ENCODE peak calls at places on chromosomes 4 and X, in seven cellular contexts. A is HCT116, W is K562, K is SK-N-SH, V is HepG2, R is H1, D is GM12878. B is an unnamed sample.

GRCh38 chrX:120087289-120088017 is 10.0 kb upstream of the RHOXF2B start:
- DNase-seq in D (no peak), W (no peak), A (no peak), K (no peak), V (no peak), R (no peak), B (no peak)

GRCh38 chr4:60617731-60618130 is 582.4 kb upstream of the ADGRL3 start:
- DNase-seq in V (no peak), A (no peak), D (no peak), R (no peak), W (no peak), K (no peak), B (no peak)

GRCh38 chr4:170990989-170991589 is 822.1 kb upstream of the GALNTL6 start:
- DNase-seq in V (peak), W (no peak), K (peak), R (peak), A (peak), D (no peak), B (peak)

GRCh38 chr4:84691170-84691691 is 108.3 kb downstream of the CDS1 start:
- DNase-seq in R (no peak), D (no peak), K (no peak), A (peak), W (no peak), V (no peak), B (no peak)

GRCh38 chr4:14787221-14787620 is 215.1 kb upstream of the CPEB2 start:
- DNase-seq in D (no peak), W (no peak), R (no peak), A (no peak), K (no peak), V (no peak), B (no peak)

GRCh38 chr4:104490096-104490769 is 4.5 kb downstream of the CXXC4 start:
- DNase-seq in W (no peak), V (no peak), R (no peak), A (no peak), D (peak), K (peak), B (no peak)

GRCh38 chr4:177161781-177162180 is 147.9 kb upstream of the NEIL3 start:
- DNase-seq in V (no peak), A (no peak), R (no peak), W (no peak), K (no peak), D (no peak), B (no peak)

GRCh38 chr4:117678861-117679260 is 355.4 kb upstream of the NDST3 start:
- DNase-seq in D (no peak), V (no peak), W (no peak), A (no peak), K (no peak), R (no peak), B (peak)

GRCh38 chr4:148961526-148961925 is 519.3 kb upstream of the NR3C2 start:
- DNase-seq in W (no peak), V (no peak), K (no peak), A (no peak), D (no peak), R (no peak), B (no peak)

GRCh38 chrX:31572396-31572795 is 500.6 kb upstream of the FTHL17 start:
- DNase-seq in A (no peak), R (no peak), V (no peak), D (no peak), K (no peak), W (no peak), B (no peak)

GRCh38 chrX:68708503-68709290 is 61.2 kb downstream of the STARD8 start:
- DNase-seq in V (no peak), W (no peak), R (no peak), A (no peak), K (no peak), D (no peak), B (peak)

GRCh38 chrX:12013220-12013619 is 125.1 kb upstream of the FRMPD4 start:
- DNase-seq in K (no peak), V (no peak), D (no peak), R (no peak), W (no peak), A (no peak), B (no peak)

GRCh38 chr4:112213091-112213490 is 18.5 kb upstream of the AP1AR start:
- DNase-seq in A (no peak), D (no peak), W (no peak), R (no peak), V (peak), K (no peak), B (no peak)

GRCh38 chr4:27081675-27082579 is 221.3 kb downstream of the STIM2 start:
- DNase-seq in K (no peak), W (no peak), R (no peak), A (no peak), V (no peak), D (peak), B (no peak)

GRCh38 chr4:113256946-113257345 is 207.5 kb downstream of the ANK2 start:
- DNase-seq in D (no peak), W (no peak), V (no peak), K (no peak), A (no peak), R (no peak), B (no peak)

GRCh38 chr4:110287130-110287529 is 88.7 kb upstream of the ELOVL6 start:
- DNase-seq in V (no peak), D (peak), A (peak), R (no peak), W (no peak), K (no peak), B (no peak)

GRCh38 chr4:149735796-149736195 is 79.8 kb downstream of the IQCM start:
- DNase-seq in K (no peak), V (no peak), A (no peak), R (no peak), D (no peak), W (no peak), B (no peak)

GRCh38 chr4:123564758-123565346 is 168.3 kb downstream of the SPRY1 start:
- DNase-seq in D (peak), W (peak), V (peak), R (peak), K (peak), A (peak), B (peak)

GRCh38 chrX:148282504-148282903 is 217.9 kb upstream of the AFF2 start:
- DNase-seq in V (no peak), K (no peak), R (no peak), W (no peak), D (no peak), A (no peak), B (no peak)

GRCh38 chr4:130359537-130359936 is 1263.6 kb downstream of the C4orf33 start:
- DNase-seq in K (peak), V (peak), D (no peak), R (no peak), W (no peak), A (peak), B (peak)

GRCh38 chr4:128660361-128660964 is 149.0 kb upstream of the JADE1 start:
- DNase-seq in D (no peak), W (no peak), R (no peak), V (no peak), A (no peak), K (no peak), B (no peak)

GRCh38 chr4:52966781-52967180 is 104.7 kb downstream of the RASL11B start:
- DNase-seq in D (no peak), V (no peak), W (no peak), A (no peak), R (no peak), K (no peak), B (no peak)

GRCh38 chr4:17788956-17789355 is 7.5 kb upstream of the FAM184B start:
- DNase-seq in K (no peak), W (no peak), V (no peak), A (no peak), R (no peak), D (no peak), B (no peak)

GRCh38 chr4:24226018-24226417 is 336.2 kb upstream of the PPARGC1A start:
- DNase-seq in W (no peak), D (no peak), A (no peak), K (no peak), R (no peak), V (no peak), B (no peak)

GRCh38 chr4:10056334-10057022 is 35.2 kb upstream of the SLC2A9 start:
- DNase-seq in K (no peak), A (no peak), R (no peak), V (peak), W (no peak), D (no peak), B (no peak)

GRCh38 chr4:67770422-67770821 is 16.2 kb upstream of the GNRHR start:
- DNase-seq in A (no peak), D (no peak), W (no peak), R (no peak), K (no peak), V (no peak), B (no peak)

GRCh38 chr4:9859774-9860173 is 78.3 kb downstream of the DRD5 start:
- DNase-seq in R (no peak), D (no peak), A (no peak), W (no peak), K (no peak), V (no peak), B (no peak)

GRCh38 chr4:121308828-121309227 is 72.0 kb downstream of the QRFPR start:
- DNase-seq in W (no peak), R (no peak), A (no peak), K (no peak), D (no peak), V (no peak), B (no peak)

GRCh38 chrX:41723821-41724220 is at the start of gene GPR82:
- DNase-seq in D (no peak), W (no peak), R (no peak), K (no peak), A (no peak), V (no peak), B (no peak)

GRCh38 chr4:54215379-54216072 is 13.6 kb upstream of the PDGFRA start:
- DNase-seq in K (peak), W (no peak), V (no peak), R (no peak), A (no peak), D (no peak), B (no peak)
- TF ChIP-seq YY1 in K (no peak), W (no peak), V (no peak), R (no peak), A (no peak), D (no peak), B (no peak)

GRCh38 chr4:100147684-100148083 is 42.6 kb downstream of the DDIT4L start:
- DNase-seq in W (no peak), R (no peak), V (no peak), K (no peak), D (no peak), A (no peak), B (no peak)
- H3K9ac ChIP-seq in W (no peak), R (no peak), V (no peak), K (no peak), D (no peak), A (no peak), B (no peak)

GRCh38 chrX:39519566-39520301 is 578.0 kb downstream of the BCOR start:
- DNase-seq in V (no peak), D (no peak), K (no peak), A (no peak), R (no peak), W (peak), B (no peak)

GRCh38 chrX:39518451-39519212 is 579.1 kb downstream of the BCOR start:
- DNase-seq in D (no peak), A (no peak), W (no peak), K (peak), V (no peak), R (no peak), B (no peak)

GRCh38 chrX:39513836-39514235 is 583.9 kb downstream of the BCOR start:
- DNase-seq in W (no peak), V (no peak), R (no peak), A (no peak), D (no peak), K (no peak), B (no peak)

GRCh38 chrX:39516399-39516798 is 581.4 kb downstream of the BCOR start:
- DNase-seq in R (no peak), K (peak), A (no peak), W (no peak), D (no peak), V (no peak), B (no peak)

GRCh38 chrX:39519213-39519544 is 578.6 kb downstream of the BCOR start:
- DNase-seq in K (peak), V (no peak), W (no peak), D (no peak), R (no peak), A (no peak), B (no peak)
- TF ChIP-seq YY1 in K (no peak), V (no peak), W (no peak), D (no peak), R (no peak), A (no peak), B (no peak)

DNA sequence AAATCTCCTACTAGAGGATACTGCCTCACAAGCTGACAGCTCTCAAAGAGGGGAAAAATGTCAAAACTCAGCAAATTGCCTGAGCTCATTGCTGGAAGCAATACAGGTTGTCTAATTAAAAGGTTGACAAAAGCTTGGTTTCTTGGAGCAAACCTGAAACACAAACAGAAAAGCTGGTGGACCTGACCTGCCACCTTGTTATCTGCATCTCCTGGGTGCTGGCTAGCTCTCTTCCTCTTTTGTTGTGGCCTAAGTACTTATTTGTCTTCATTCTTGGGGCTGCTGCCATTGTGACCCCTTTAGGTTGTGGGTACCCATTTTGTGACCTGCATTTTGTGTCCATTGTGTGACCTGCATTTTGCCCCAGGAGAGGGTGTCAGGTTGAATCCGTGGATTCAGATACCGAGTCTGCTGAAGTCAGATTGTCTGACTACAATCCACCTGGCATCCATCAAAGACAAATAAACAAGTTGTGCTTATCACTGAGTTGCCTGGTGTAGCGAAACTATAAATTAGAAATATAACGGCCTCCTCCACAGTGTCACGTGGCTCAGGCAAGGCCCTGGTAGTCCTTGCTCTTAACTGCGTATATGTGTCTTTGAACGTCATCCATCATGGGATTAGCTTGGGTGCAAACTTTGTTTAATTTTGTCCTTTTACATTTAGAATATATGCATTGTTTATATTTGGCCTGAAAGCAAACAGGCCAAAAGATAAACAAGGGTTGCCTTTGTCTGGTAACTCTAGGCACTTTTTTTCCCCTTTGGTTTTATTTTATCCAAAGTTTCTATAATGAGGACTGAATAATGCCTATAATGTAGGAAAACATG is 184.7 kb downstream of the KIT start:
- DNase-seq in K (no peak), D (no peak), R (no peak), A (no peak), W (no peak), V (no peak), B (no peak)
- H3K9ac ChIP-seq in K (no peak), D (no peak), R (no peak), A (no peak), W (no peak), V (no peak), B (no peak)

GRCh38 chr4:74627093-74627492 is 167.2 kb downstream of the BTC start:
- DNase-seq in R (no peak), A (no peak), K (no peak), V (no peak), W (no peak), D (no peak), B (no peak)
- TF ChIP-seq YY1 in R (no peak), A (no peak), K (no peak), V (no peak), W (no peak), D (no peak), B (no peak)

B was measured in NT2/D1.